ENCODE peak calls at places on chromosomes 5 and 9, in five cellular contexts. H is astrocyte of the spinal cord, Q is AG04449, N is fibroblast of mammary gland, J is MM.1S. P is an unnamed sample.

GRCh38 chr5:64147849-64148441 is 17.7 kb upstream of the RNF180 start:
- DNase-seq in N (peak), J (peak), Q (no peak), H (peak), P (peak)

GRCh38 chr9:112166176-112167140 is 8.6 kb downstream of the SUSD1 start:
- DNase-seq in N (peak), H (peak), Q (no peak), J (no peak), P (peak)

GRCh38 chr5:151384106-151384505 is 36.7 kb upstream of the SLC36A2 start:
- DNase-seq in H (no peak), J (no peak), N (peak), Q (no peak), P (peak)

GRCh38 chr5:74063821-74064598 is 438.0 kb downstream of the ARHGEF28 start:
- DNase-seq in Q (peak), N (peak), H (peak), J (no peak), P (peak)

GRCh38 chr9:136508729-136509500 is 26.1 kb upstream of the SEC16A start:
- DNase-seq in J (no peak), N (no peak), H (no peak), Q (no peak), P (no peak)

GRCh38 chr5:176535101-176535654 is 2.0 kb downstream of the RNF44 start:
- DNase-seq in H (peak), Q (no peak), N (no peak), J (no peak), P (peak)

GRCh38 chr5:116360008-116360853 is 214.4 kb downstream of the SEMA6A start:
- DNase-seq in N (peak), Q (no peak), H (peak), J (peak), P (no peak)

GRCh38 chr5:144247131-144247530 is 76.5 kb downstream of the KCTD16 start:
- DNase-seq in J (peak), N (no peak), H (no peak), Q (no peak), P (no peak)

GRCh38 chr5:16143361-16144049 is 36.1 kb downstream of the MARCHF11 start:
- DNase-seq in N (no peak), J (no peak), H (no peak), Q (no peak), P (no peak)

GRCh38 chr9:87336407-87336806 is 161.3 kb upstream of the DAPK1 start:
- DNase-seq in N (peak), Q (no peak), J (no peak), H (no peak), P (no peak)

GRCh38 chr9:109192732-109193361 is 25.8 kb upstream of the FRRS1L start:
- DNase-seq in J (no peak), N (no peak), Q (no peak), H (peak), P (peak)

GRCh38 chr9:38082456-38083287 is 13.6 kb upstream of the SHB start:
- DNase-seq in J (no peak), N (no peak), H (no peak), Q (no peak), P (no peak)

GRCh38 chr9:29866556-29866955 is 2293.3 kb upstream of the C9orf72 start:
- DNase-seq in N (no peak), H (no peak), Q (no peak), J (no peak), P (no peak)

GRCh38 chr9:136645903-136646754 is 16.6 kb upstream of the EGFL7 start:
- DNase-seq in J (no peak), H (no peak), Q (no peak), N (no peak), P (no peak)

GRCh38 chr9:87706066-87706739 is 19.7 kb upstream of the CTSL start:
- DNase-seq in Q (no peak), N (no peak), J (no peak), H (no peak), P (no peak)

GRCh38 chr9:68545033-68545705 is 4.5 kb upstream of the TMEM252 start:
- DNase-seq in N (no peak), J (no peak), Q (no peak), H (no peak), P (no peak)

GRCh38 chr5:153880094-153880493 is 158.6 kb downstream of the FAM114A2 start:
- DNase-seq in H (no peak), J (no peak), N (no peak), Q (no peak), P (no peak)

GRCh38 chr9:70013598-70014196 is 30.0 kb upstream of the MAMDC2 start:
- DNase-seq in N (peak), H (peak), Q (no peak), J (no peak), P (peak)

GRCh38 chr9:15317836-15318235 is 10.8 kb upstream of the TTC39B start:
- DNase-seq in H (no peak), Q (no peak), N (peak), J (no peak), P (no peak)

GRCh38 chr5:78009937-78010527 is 233.9 kb upstream of the TBCA start:
- DNase-seq in N (peak), Q (peak), J (no peak), H (peak), P (no peak)

GRCh38 chr9:116377179-116377790 is 223.7 kb downstream of the PAPPA start:
- DNase-seq in Q (no peak), N (peak), J (no peak), H (peak), P (peak)

GRCh38 chr5:51977014-51977413 is 593.8 kb downstream of the ISL1 start:
- DNase-seq in N (no peak), Q (no peak), H (no peak), J (no peak), P (peak)

GRCh38 chr5:124056326-124057160 is 544.6 kb downstream of the CSNK1G3 start:
- DNase-seq in N (no peak), J (no peak), H (no peak), Q (no peak), P (no peak)

GRCh38 chr5:174745495-174745894 is 21.1 kb downstream of the MSX2 start:
- DNase-seq in H (no peak), Q (no peak), J (no peak), N (no peak), P (no peak)

GRCh38 chr5:20105915-20106314 is 117.9 kb upstream of the CDH18 start:
- DNase-seq in Q (no peak), N (no peak), J (no peak), H (no peak), P (no peak)

GRCh38 chr5:72485366-72486052 is 21.7 kb downstream of the ZNF366 start:
- DNase-seq in N (no peak), H (no peak), Q (no peak), J (no peak), P (peak)

GRCh38 chr5:64635056-64635686 is 55.1 kb upstream of the SHISAL2B start:
- DNase-seq in H (peak), J (peak), Q (no peak), N (peak), P (peak)

GRCh38 chr9:117412841-117413240 is 2.0 kb downstream of the ASTN2 start:
- DNase-seq in J (no peak), H (no peak), Q (no peak), N (no peak), P (no peak)

GRCh38 chr5:179285236-179285635 is 60.0 kb downstream of the ADAMTS2 start:
- DNase-seq in Q (no peak), J (no peak), H (no peak), N (no peak), P (no peak)

GRCh38 chr5:120808135-120808534 is 344.0 kb downstream of the PRR16 start:
- DNase-seq in Q (no peak), J (no peak), H (peak), N (no peak), P (no peak)

GRCh38 chr9:111919875-111920274 is 23.3 kb downstream of the UGCG start:
- DNase-seq in Q (no peak), J (no peak), N (no peak), H (no peak), P (no peak)

GRCh38 chr9:9318959-9319505 is 1293.8 kb downstream of the PTPRD start:
- DNase-seq in N (no peak), J (no peak), Q (no peak), H (no peak), P (no peak)

GRCh38 chr9:22238809-22239684 is 207.6 kb upstream of the DMRTA1 start:
- DNase-seq in H (peak), N (peak), Q (no peak), J (peak), P (peak)

GRCh38 chr5:176927562-176927961 is 28.4 kb upstream of the HK3 start:
- DNase-seq in Q (no peak), H (no peak), J (no peak), N (no peak), P (peak)

GRCh38 chr5:77066823-77067442 is 20.2 kb downstream of the ZBED3 start:
- DNase-seq in J (peak), Q (no peak), H (peak), N (peak), P (peak)

DNA sequence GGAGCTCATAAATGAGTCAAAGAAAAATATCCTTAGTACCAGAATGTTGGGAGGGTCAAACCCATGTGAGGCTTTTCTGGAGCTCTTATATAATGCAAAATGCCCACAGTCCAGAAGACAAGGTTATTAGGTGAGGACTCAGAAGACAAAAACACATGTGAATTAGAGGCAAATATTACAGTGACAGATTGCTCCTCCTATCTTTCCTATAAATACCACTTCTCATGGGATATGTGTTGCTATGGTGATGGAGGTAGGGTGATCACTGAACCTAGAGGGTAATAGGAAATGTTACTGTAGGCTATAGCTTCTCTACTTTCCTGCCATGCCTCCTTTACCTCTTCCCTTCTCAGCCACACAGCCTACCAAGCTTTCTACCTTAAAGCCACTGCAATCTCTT is 264.6 kb downstream of the SEC61B start:
- DNase-seq in H (no peak), J (no peak), N (no peak), Q (no peak), P (no peak)
- H3K4me3 ChIP-seq in H (no peak), J (no peak), N (no peak), Q (no peak), P (no peak)

DNA sequence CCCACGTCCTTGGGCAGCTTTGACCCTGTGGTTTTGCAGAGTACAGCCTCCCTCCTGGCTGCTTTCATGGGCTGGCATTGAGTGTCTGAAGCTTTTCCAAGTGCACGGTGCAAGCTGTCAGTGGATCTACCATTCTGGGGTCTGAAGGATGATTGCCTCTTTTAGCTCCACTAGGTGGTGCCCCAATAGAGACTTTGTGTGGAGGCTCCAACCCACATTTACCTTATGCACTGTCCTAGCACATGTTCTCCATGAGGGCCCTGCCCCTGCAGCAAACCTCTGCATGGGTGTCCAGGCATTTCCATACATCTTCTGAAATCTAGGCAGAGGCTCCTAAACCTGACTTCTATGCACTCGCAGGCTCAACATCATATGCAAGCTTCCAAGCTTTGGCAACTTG is 644.2 kb upstream of the CDH9 start:
- DNase-seq in J (no peak), Q (no peak), N (no peak), H (no peak), P (peak)
- TF ChIP-seq CTCF in J (no peak), Q (no peak), N (no peak), H (peak), P (peak)

GRCh38 chr5:149299451-149300054 is 27.9 kb downstream of the AFAP1L1 start:
- DNase-seq in Q (no peak), N (no peak), H (no peak), J (no peak), P (no peak)

GRCh38 chr5:149300441-149300840 is 28.8 kb downstream of the AFAP1L1 start:
- DNase-seq in N (no peak), Q (no peak), H (no peak), J (no peak), P (no peak)

GRCh38 chr5:149303210-149303609 is 31.6 kb downstream of the AFAP1L1 start:
- DNase-seq in N (no peak), Q (no peak), J (no peak), H (no peak), P (no peak)

GRCh38 chr5:149301049-149301743 is 29.5 kb downstream of the AFAP1L1 start:
- DNase-seq in H (no peak), N (no peak), J (no peak), Q (no peak), P (no peak)

DNA sequence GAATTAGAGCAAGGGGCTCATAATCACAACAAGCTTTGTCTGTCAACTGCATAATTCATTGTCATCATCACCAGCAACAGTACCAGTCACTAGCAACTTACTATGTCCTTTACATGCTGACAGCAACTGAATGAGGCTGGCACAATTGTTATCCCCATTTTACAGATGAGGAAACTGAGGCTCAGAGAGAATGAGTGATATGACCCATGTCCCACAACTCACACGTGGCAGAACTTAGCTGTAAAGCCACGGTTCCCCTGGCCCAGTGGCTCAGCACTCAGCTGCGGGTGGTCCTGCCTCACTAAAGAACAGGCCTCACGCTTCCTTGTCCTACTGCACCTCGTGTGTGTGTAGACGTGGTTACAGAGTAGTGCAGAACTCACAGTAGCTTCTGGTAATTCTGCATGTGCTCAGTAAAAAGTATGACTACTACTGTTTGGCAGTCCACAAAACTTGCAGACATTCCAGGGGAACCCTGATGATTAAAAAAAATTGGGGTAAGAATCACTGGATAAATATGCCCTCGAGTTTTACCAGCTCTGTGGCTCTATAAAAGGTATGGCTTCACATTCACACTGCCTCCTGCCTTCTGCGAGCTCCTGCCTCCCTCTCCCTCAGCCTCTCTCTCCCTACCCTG is 30.2 kb downstream of the AFAP1L1 start:
- DNase-seq in H (peak), N (peak), Q (peak), J (no peak), P (no peak)
- H3K4me3 ChIP-seq in H (no peak), N (no peak), Q (no peak), J (no peak), P (no peak)

GRCh38 chr5:173187054-173187743 is 42.9 kb downstream of the BNIP1 start:
- DNase-seq in J (peak), Q (no peak), N (no peak), H (no peak), P (no peak)
- TF ChIP-seq CTCF in J (peak), Q (no peak), N (no peak), H (no peak), P (no peak)

GRCh38 chr9:128689293-128689770 is 310 bp downstream of the SET start:
- DNase-seq in J (no peak), Q (no peak), N (no peak), H (peak), P (no peak)
- H3K4me3 ChIP-seq in J (peak), Q (peak), N (peak), H (peak), P (peak)